ENCODE peak calls at places on chromosome 3, in five cellular contexts. Y is psoas muscle, A is BE2C, J is fibroblast of mammary gland, R is breast epithelium. K is an unnamed sample.

GRCh38 chr3:161560006-161560637 is 63.5 kb downstream of the OTOL1 start:
- DNase-seq in R (peak; percentile 53), Y (no peak), J (peak; percentile 72), A (peak; percentile 54), K (no peak)

GRCh38 chr3:38084019-38084968 is 45.3 kb downstream of the DLEC1 start:
- DNase-seq in Y (no peak), J (peak; percentile 40), A (peak; percentile 26), R (no peak), K (no peak)

GRCh38 chr3:156691920-156692319 is 17.5 kb downstream of the TIPARP start:
- DNase-seq in A (no peak), J (peak; percentile 82), R (no peak), Y (no peak), K (no peak)

GRCh38 chr3:134008630-134009156 is 21.0 kb downstream of the SLCO2A1 start:
- DNase-seq in J (peak; percentile 70), A (no peak), R (no peak), Y (no peak), K (peak; percentile 49)

GRCh38 chr3:122024800-122025199 is 2.8 kb upstream of the ILDR1 start:
- DNase-seq in R (no peak), J (no peak), Y (no peak), A (no peak), K (no peak)

GRCh38 chr3:195135921-195136320 is 135.0 kb downstream of the XXYLT1 start:
- DNase-seq in R (no peak), A (peak; percentile 73), Y (no peak), J (no peak), K (no peak)

GRCh38 chr3:27535809-27536392 is 51.7 kb upstream of the SLC4A7 start:
- DNase-seq in J (peak; percentile 44), R (no peak), A (no peak), Y (no peak), K (no peak)

GRCh38 chr3:130821821-130822220 is 72.1 kb upstream of the ATP2C1 start:
- DNase-seq in R (no peak), J (no peak), Y (no peak), A (no peak), K (no peak)

GRCh38 chr3:16739416-16740091 is 134.3 kb upstream of the DAZL start:
- DNase-seq in R (no peak), J (peak; percentile 85), A (no peak), Y (no peak), K (no peak)

GRCh38 chr3:23826382-23827061 is 20.8 kb downstream of the UBE2E1 start:
- DNase-seq in R (no peak), Y (no peak), A (no peak), J (no peak), K (no peak)

GRCh38 chr3:181086011-181086410 is 96.5 kb upstream of the DNAJC19 start:
- DNase-seq in R (no peak), J (no peak), Y (no peak), A (no peak), K (no peak)

GRCh38 chr3:48318831-48319512 is 14.5 kb downstream of the SPINK8 start:
- DNase-seq in R (no peak), J (no peak), Y (no peak), A (no peak), K (no peak)

GRCh38 chr3:149879872-149880271 is 66.9 kb downstream of the RNF13 start:
- DNase-seq in Y (peak; percentile 68), R (no peak), J (peak; percentile 68), A (peak; percentile 78), K (peak; percentile 69)

GRCh38 chr3:61690016-61690415 is 128.6 kb downstream of the PTPRG start:
- DNase-seq in Y (no peak), R (no peak), A (no peak), J (no peak), K (no peak)
- TF ChIP-seq CTCF in Y (no peak), R (no peak), A (no peak), J (no peak), K (no peak)

DNA sequence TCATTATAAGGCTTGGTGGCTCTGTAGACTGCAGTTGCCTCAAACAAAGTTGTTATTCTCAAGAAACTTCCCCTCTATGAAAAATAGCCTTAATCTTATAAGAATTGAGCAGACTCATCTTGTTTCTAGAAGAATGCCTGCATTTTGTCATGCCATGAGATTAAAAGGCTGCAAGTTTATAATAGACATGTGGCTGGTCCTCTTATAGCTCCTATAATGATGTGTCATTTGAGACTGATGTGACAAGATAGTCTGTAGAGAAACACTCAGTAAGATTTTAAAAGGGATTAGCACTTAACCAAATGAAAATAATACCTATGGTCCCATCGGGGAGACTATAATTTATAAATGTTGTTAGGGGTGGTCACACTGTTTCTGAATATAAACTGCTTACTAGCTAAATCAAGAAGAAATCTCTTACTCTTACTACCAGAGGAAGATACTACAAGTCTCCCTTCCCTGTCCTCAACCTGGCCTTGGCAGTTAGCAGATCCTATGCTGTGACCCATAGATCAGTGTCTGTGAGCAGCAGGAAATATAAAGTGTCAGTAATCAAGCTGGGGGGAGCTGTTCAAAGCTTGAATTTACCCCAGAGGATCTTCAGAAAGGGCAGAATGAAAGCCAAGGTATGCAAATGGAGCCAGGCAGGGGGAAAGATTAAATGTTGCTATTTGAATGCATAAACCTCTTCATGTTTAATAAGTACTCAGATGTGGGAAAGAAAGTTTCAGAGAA is 312.7 kb downstream of the OXSM start:
- DNase-seq in J (no peak), R (no peak), Y (no peak), A (no peak), K (no peak)
- H3K4me3 ChIP-seq in J (no peak overlapping the region), R (no peak overlapping the region), Y (no peak overlapping the region), A (no peak overlapping the region), K (no peak overlapping the region)

DNA sequence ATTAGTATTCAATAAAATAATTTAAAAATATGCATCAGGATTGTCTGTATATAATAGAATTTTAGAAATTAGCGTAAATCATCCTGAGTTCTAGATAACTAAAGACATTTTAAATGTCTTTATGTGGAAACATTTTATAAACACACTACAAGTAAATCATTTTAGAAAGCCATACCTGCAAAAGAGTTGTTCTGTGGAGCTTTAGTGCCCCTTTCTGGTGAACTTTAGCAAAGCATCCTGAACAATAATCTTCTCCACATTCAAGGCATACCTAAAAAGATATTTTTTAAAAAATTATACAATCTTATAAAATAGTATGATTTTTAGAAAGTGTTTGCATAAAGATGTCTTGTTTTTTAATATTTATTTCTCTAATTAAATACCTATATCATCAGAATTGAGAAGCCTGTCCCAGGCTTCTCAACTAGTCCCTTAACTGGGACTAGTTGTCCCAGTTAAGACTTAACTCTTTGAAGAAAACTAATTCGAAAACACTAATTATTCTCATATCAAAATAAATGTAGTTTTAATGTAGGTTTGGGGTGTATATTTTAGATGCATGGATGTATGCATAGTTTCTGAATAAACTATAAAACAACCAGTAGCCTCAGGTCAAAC is 29.7 kb downstream of the ZBBX start:
- DNase-seq in Y (no peak), R (no peak), J (peak; percentile 42), A (no peak), K (no peak)
- TF ChIP-seq CTCF in Y (peak; percentile 79), R (no peak), J (peak; percentile 62), A (peak; percentile 57), K (peak; percentile 74)

GRCh38 chr3:14000556-14000955 is 120.7 kb upstream of the WNT7A start:
- DNase-seq in R (no peak), A (no peak), J (no peak), Y (no peak), K (no peak)

GRCh38 chr3:13998831-13999230 is 119.0 kb upstream of the WNT7A start:
- DNase-seq in Y (no peak), R (no peak), J (no peak), A (no peak), K (no peak)

GRCh38 chr3:14007006-14007405 is 117.7 kb downstream of the CHCHD4 start:
- DNase-seq in Y (no peak), R (no peak), J (no peak), A (no peak), K (no peak)

GRCh38 chr3:14001136-14001535 is 121.3 kb upstream of the WNT7A start:
- DNase-seq in J (no peak), Y (no peak), R (no peak), A (no peak), K (no peak)
- H3K4me3 ChIP-seq in J (no peak overlapping the region), Y (no peak overlapping the region), R (no peak overlapping the region), A (no peak overlapping the region), K (no peak overlapping the region)

GRCh38 chr3:146020969-146021368 is 140.0 kb downstream of the PLOD2 start:
- DNase-seq in Y (no peak), A (no peak), J (peak; percentile 5), R (no peak), K (no peak)
- TF ChIP-seq CTCF in Y (no peak), A (no peak), J (no peak), R (no peak), K (no peak)